ENCODE peak calls at places on chromosome 7, in four cellular contexts. O, B, Y and L are unnamed samples. For H3K36me3, the result is how much of the 10 kb centered on the place peaks cover.

GRCh38 chr7:144824360-144824759 is 11.5 kb downstream of the TPK1 start:
- DNase-seq in O (peak), B (no peak), Y (peak), L (peak)

GRCh38 chr7:91517408-91517807 is 253.2 kb downstream of the FZD1 start:
- DNase-seq in O (no peak), B (no peak), Y (no peak), L (no peak)

GRCh38 chr7:40306025-40306424 is 171.2 kb downstream of the SUGCT start:
- DNase-seq in O (no peak), B (no peak), Y (no peak), L (no peak)

GRCh38 chr7:38813797-38814196 is 95.2 kb downstream of the VPS41 start:
- DNase-seq in O (no peak), B (no peak), Y (no peak), L (no peak)

GRCh38 chr7:82600601-82601000 is 157.0 kb upstream of the CACNA2D1 start:
- DNase-seq in O (no peak), B (no peak), Y (no peak), L (no peak)

GRCh38 chr7:70104243-70104642 is 506.0 kb downstream of the AUTS2 start:
- DNase-seq in O (no peak), B (no peak), Y (no peak), L (no peak)

GRCh38 chr7:45457591-45457990 is 116.6 kb upstream of the ADCY1 start:
- DNase-seq in O (no peak), B (no peak), Y (no peak), L (no peak)

GRCh38 chr7:46003896-46004875 is 83.1 kb upstream of the IGFBP3 start:
- DNase-seq in O (peak), B (no peak), Y (peak), L (no peak)

GRCh38 chr7:114703677-114704076 is 218.2 kb upstream of the MDFIC start:
- DNase-seq in O (peak), B (peak), Y (no peak), L (no peak)

GRCh38 chr7:117195361-117195760 is 127.5 kb downstream of the WNT2 start:
- DNase-seq in O (no peak), B (no peak), Y (no peak), L (no peak)

GRCh38 chr7:155795951-155796350 is 16.3 kb downstream of the SHH start:
- DNase-seq in O (no peak), B (no peak), Y (no peak), L (no peak)

GRCh38 chr7:76071316-76072242 is 23.7 kb downstream of the MDH2 start:
- DNase-seq in O (no peak), B (peak), Y (no peak), L (no peak)

GRCh38 chr7:40700653-40701475 is 566.1 kb downstream of the SUGCT start:
- DNase-seq in O (no peak), B (no peak), Y (no peak), L (no peak)

GRCh38 chr7:116167177-116167576 is 43.2 kb upstream of the TES start:
- DNase-seq in O (no peak), B (no peak), Y (no peak), L (no peak)

GRCh38 chr7:75836798-75837197 is 23.2 kb upstream of the CCL24 start:
- DNase-seq in O (no peak), B (no peak), Y (no peak), L (no peak)

GRCh38 chr7:28854750-28855074 is 103.4 kb downstream of the TRIL start:
- DNase-seq in O (no peak), B (no peak), Y (no peak), L (no peak)

GRCh38 chr7:106071356-106071998 is 40.6 kb downstream of the SYPL1 start:
- DNase-seq in O (no peak), B (no peak), Y (no peak), L (no peak)

GRCh38 chr7:135744938-135745701 is 3.5 kb downstream of the FAM180A start:
- DNase-seq in O (peak), B (no peak), Y (no peak), L (peak)

GRCh38 chr7:151375530-151376217 is 34.1 kb downstream of the NUB1 start:
- DNase-seq in O (no peak), B (no peak), Y (no peak), L (no peak)

GRCh38 chr7:97307521-97308108 is 190.1 kb downstream of the SDHAF3 start:
- DNase-seq in O (no peak), B (no peak), Y (no peak), L (no peak)

GRCh38 chr7:28472332-28472731 is 60.0 kb downstream of the CREB5 start:
- DNase-seq in O (no peak), B (no peak), Y (no peak), L (no peak)

GRCh38 chr7:47796347-47796746 is 151.9 kb downstream of the PKD1L1 start:
- DNase-seq in O (no peak), B (no peak), Y (no peak), L (no peak)

GRCh38 chr7:4157651-4158050 is 524.4 kb upstream of the FOXK1 start:
- DNase-seq in O (no peak), B (no peak), Y (no peak), L (no peak)

GRCh38 chr7:112306903-112307302 is 100.4 kb downstream of the ZNF277 start:
- DNase-seq in O (no peak), B (no peak), Y (no peak), L (no peak)

GRCh38 chr7:128879461-128879938 is 16.8 kb downstream of the ATP6V1F start:
- DNase-seq in O (no peak), B (no peak), Y (no peak), L (no peak)

GRCh38 chr7:74262639-74263398 is 8.6 kb upstream of the RFC2 start:
- DNase-seq in O (no peak), B (no peak), Y (no peak), L (no peak)

GRCh38 chr7:63789378-63790176 is 209.1 kb upstream of the ZNF722 start:
- DNase-seq in O (no peak), B (no peak), Y (no peak), L (no peak)

GRCh38 chr7:2732388-2732787 is 44.4 kb downstream of the AMZ1 start:
- DNase-seq in O (no peak), B (peak), Y (no peak), L (no peak)

GRCh38 chr7:48337012-48337621 is 165.9 kb downstream of the ABCA13 start:
- DNase-seq in O (peak), B (no peak), Y (peak), L (no peak)

GRCh38 chr7:151954866-151955820 is 1.1 kb upstream of the GALNTL5 start:
- DNase-seq in O (no peak), B (peak), Y (no peak), L (no peak)

GRCh38 chr7:130210181-130210935 is 2.7 kb downstream of the SSMEM1 start:
- DNase-seq in O (no peak), B (no peak), Y (no peak), L (peak)

GRCh38 chr7:40527723-40528122 is 392.9 kb downstream of the SUGCT start:
- DNase-seq in O (no peak), B (no peak), Y (no peak), L (no peak)

GRCh38 chr7:32347244-32347828 is 142.8 kb downstream of the LSM5 start:
- DNase-seq in O (peak), B (no peak), Y (peak), L (no peak)

DNA sequence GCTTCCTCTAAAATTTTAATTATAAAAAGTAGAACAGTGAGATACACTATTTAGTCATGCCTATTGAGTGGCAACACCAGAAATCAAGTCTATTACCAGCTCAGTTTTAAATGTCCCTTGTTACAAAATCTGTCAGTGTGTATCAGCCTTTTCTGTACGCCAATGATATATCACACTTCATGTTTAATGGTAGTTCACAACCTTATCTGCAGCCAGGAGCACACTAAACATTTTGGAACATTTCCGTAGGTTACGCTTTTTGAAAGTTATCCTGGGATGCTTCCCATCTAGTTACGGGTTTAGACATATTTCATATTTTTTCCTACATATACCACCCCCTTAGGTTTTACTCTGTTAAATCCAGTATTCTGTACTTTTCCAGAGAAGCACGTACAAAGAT is 5.4 kb downstream of the HNRNPA2B1 start:
- DNase-seq in O (no peak), B (no peak), Y (no peak), L (no peak)
- H3K36me3 ChIP-seq in O (half or more), B (under half), Y (half or more), L (under half)

GRCh38 chr7:21251166-21251806 is 176.6 kb upstream of the SP4 start:
- DNase-seq in O (no peak), B (no peak), Y (no peak), L (no peak)

GRCh38 chr7:21256310-21256877 is 171.5 kb upstream of the SP4 start:
- DNase-seq in O (peak), B (no peak), Y (no peak), L (no peak)

DNA sequence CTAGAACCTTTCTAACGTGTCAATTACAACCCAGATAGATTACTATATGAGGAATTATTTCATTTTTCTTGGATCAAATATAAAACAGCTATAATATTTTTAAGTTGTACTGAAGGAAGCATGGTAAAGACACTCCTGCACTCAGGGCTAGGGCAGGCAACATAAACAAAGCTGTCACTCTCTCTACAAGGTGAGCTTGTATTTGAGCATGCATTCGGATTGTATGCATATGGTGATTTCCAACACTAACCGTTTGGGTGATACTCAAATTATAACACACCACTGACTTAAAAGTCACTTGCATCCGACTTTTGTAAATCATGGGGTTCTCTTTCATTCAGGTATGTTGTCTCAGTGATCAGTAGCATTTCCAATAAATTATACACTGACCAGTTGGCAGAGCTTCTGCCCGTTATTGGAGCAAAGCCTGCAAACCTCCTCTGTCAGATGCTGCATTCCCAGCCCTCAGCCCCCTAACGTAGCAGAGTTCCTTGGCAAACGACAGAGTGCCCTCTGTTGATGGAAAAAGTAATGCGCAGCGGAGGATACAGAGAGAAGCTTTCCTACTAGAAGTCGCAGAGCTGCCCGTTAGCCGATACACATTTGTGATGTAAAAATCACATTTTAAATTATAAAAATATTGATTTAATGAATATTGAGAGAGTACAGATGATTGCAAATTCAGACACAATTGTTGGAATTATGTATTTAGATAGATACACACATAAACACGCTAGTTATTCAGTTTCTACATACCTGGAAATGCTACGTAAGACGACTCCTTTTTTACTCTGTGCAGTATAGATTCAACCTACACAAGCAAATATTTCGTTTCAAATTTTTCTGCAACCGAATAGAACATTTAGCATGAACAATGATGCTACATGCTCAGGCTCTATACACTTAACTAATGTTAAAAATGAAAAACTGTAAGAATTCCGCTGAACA is 173.9 kb upstream of the SP4 start:
- DNase-seq in O (peak), B (no peak), Y (peak), L (no peak)
- TF ChIP-seq CTCF in O (peak), B (no peak), Y (peak), L (peak)

GRCh38 chr7:107995184-107996071 is 7.5 kb downstream of the LAMB1 start:
- DNase-seq in O (peak), B (no peak), Y (no peak), L (no peak)
- H3K36me3 ChIP-seq in O (half or more), B (under half), Y (under half), L (under half)

GRCh38 chr7:140982508-140982907 is 32.2 kb downstream of the MRPS33 start:
- DNase-seq in O (no peak), B (no peak), Y (no peak), L (no peak)

GRCh38 chr7:140989068-140989467 is 25.7 kb downstream of the MRPS33 start:
- DNase-seq in O (no peak), B (no peak), Y (no peak), L (no peak)

DNA sequence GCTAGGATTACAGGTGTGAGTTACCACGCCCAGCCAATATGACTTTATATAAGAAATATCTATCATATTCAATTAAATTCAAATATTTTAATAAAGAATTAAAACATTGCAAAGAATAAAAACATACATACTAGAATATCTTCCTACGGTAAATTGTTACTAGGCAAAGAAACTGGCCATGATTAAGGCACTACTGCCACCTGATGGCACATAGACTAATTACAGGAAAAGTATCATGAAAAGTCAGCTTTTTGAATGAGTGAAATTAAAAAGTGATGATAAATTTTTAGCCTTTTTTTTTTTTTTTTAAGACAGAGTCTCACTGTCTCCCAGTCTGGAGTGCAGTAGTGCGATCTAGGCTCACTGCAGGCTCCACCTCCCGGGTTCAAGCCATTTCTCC is 30.9 kb downstream of the MRPS33 start:
- DNase-seq in O (no peak), B (no peak), Y (no peak), L (no peak)
- TF ChIP-seq CTCF in O (peak), B (no peak), Y (peak), L (peak)

DNA sequence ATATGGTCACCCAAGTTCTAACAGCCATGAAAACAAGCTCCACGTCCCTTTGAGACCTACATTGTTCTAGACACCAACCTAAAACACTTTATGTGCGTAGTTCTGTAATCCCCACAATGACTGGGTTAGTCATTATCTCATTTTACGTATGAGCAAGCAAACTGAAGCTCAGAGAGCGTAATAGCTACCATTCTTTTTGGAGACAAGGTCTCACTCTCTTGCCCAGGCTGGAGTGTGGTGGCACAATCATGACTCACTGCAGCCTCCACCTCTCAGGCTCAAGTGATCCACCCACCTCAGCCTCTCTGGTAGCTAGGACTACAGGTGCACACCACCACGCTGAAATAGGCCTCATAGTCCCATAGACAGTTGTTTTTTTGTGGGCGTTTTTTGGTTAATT is 10.5 kb downstream of the DAGLB start:
- DNase-seq in O (no peak), B (no peak), Y (no peak), L (no peak)
- H3K36me3 ChIP-seq in O (under half), B (under half), Y (under half), L (under half)

DNA sequence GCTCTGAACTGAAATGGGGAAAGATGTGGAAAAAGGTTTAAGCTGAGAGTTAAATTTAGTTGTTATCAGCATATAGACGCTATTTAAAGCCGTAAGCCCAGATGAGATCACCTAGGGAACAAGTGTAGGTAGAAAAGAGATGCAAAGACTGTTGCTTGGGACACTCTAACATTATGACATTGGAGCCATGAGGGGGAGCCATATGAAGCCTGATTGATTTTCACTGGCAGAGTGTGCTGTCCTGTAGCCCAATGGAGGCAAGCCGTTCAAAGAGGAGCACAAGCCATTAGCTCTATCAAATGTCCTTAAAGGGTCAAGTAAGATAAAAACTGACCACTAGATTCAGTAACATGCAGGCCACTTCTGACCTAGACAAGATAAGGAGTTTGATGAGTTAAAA is 223.3 kb downstream of the TWIST1 start:
- DNase-seq in O (no peak), B (no peak), Y (no peak), L (no peak)
- TF ChIP-seq CTCF in O (no peak), B (no peak), Y (peak), L (no peak)

GRCh38 chr7:102425639-102426267 is 7.6 kb upstream of the ORAI2 start:
- DNase-seq in O (no peak), B (no peak), Y (no peak), L (no peak)

GRCh38 chr7:102424129-102424551 is 9.2 kb upstream of the ORAI2 start:
- DNase-seq in O (no peak), B (no peak), Y (no peak), L (no peak)

GRCh38 chr7:102424787-102425218 is 8.6 kb upstream of the ORAI2 start:
- DNase-seq in O (no peak), B (no peak), Y (no peak), L (no peak)

GRCh38 chr7:102418603-102419002 is 14.8 kb upstream of the ORAI2 start:
- DNase-seq in O (no peak), B (no peak), Y (no peak), L (no peak)

GRCh38 chr7:102421706-102422105 is 11.7 kb upstream of the ORAI2 start:
- DNase-seq in O (no peak), B (no peak), Y (no peak), L (no peak)
- H3K36me3 ChIP-seq in O (under half), B (under half), Y (under half), L (under half)